ENCODE peak calls at places on chromosomes 16 and 17, in four cellular contexts. T is fibroblast of lung, B is A549, L is AG09309. R is an unnamed sample.

GRCh38 chr17:1228752-1229353 is 41.4 kb upstream of the BHLHA9 start:
- DNase-seq in B (no peak), T (no peak), L (no peak), R (no peak)

GRCh38 chr17:44909681-44910144 is 5.6 kb downstream of the GFAP start:
- DNase-seq in L (peak), T (peak), B (no peak), R (no peak)

GRCh38 chr16:53111078-53111776 is 56.4 kb downstream of the CHD9 start:
- DNase-seq in T (peak), L (no peak), B (no peak), R (no peak)

GRCh38 chr17:21001111-21001812 is 41.5 kb downstream of the USP22 start:
- DNase-seq in T (no peak), L (no peak), B (no peak), R (no peak)

GRCh38 chr16:66662445-66663194 is 33.9 kb downstream of the CMTM4 start:
- DNase-seq in L (no peak), T (peak), B (peak), R (peak)

GRCh38 chr17:83053779-83054451 is 25.5 kb upstream of the METRNL start:
- DNase-seq in T (no peak), B (no peak), L (no peak), R (no peak)

GRCh38 chr17:43745541-43745940 is 13.1 kb downstream of the SOST start:
- DNase-seq in B (no peak), T (no peak), L (no peak), R (peak)

GRCh38 chr16:50448522-50448921 is 79.7 kb upstream of the BRD7 start:
- DNase-seq in L (no peak), B (no peak), T (no peak), R (peak)

GRCh38 chr17:68507581-68507980 is 4.6 kb upstream of the PRKAR1A start:
- DNase-seq in T (no peak), L (no peak), B (no peak), R (no peak)

GRCh38 chr17:48514483-48514876 is 16.3 kb downstream of the HOXB1 start:
- DNase-seq in B (no peak), L (no peak), T (no peak), R (no peak)

GRCh38 chr16:68478526-68479249 is 30.4 kb upstream of the SMPD3 start:
- DNase-seq in B (no peak), L (no peak), T (no peak), R (no peak)

GRCh38 chr17:50248255-50248654 is 26.0 kb upstream of the TMEM92 start:
- DNase-seq in T (no peak), B (no peak), L (no peak), R (no peak)

GRCh38 chr16:28311913-28312312 is 19.6 kb downstream of the SBK1 start:
- DNase-seq in T (no peak), L (no peak), B (no peak), R (peak)

DNA sequence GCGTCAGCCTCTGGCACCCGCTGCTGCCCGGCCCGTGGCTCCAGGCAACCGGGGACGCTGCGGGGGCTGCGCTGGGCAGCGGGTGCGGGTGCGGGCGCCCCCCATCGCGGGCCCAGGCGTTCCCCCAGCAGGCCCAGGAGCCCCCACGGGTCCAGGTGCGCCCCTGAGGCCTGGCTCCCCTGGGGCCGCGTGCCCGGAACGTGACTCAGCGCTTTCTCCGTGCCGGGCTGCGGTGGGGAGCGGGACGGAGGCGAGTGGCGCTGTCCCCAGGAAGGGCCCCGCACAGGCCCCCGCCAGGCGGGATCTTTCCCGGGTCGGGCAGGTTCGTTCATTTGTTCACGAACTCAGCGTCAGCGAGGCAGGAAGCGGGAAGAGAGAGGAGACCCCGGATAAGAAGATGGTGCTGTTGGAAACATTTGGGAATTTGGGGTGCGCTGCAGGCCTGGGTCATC is 18.4 kb upstream of the EXOC7 start:
- DNase-seq in T (peak), B (no peak), L (no peak), R (no peak)
- H3K4me3 ChIP-seq in T (no peak), B (peak), L (no peak), R (no peak)

DNA sequence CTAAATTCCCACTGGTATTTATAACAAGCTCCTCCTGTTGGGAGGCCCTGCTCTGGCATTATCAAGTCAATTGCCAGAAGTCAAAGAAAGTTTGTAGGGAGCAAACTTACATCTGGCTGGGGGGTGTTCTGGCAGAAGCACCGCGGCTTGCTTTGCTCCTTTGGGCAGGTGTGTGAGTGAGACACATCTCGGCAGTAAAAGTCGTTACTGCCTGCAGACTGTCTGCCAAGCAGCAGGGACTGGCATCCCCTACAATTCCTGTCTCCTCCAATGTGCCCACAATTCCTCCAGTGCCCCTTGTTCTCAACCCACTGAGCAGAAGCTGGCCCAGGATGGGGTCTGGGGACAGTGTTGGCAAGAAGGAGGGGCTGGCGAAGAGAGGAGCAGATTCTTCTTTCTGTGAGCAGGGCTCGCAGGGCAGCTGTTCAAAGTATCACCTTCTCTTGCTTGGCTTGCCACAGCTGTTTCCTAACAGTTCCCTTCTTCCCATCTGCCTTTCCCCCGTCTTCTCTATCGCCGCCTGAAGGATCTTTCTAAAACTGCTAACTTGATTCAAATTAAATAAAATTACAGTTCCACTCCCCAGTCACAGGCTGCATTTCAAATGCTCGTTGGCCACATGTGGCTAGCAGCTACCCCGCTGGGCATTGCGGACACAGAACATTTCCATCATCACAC is 30.2 kb downstream of the SPACA3 start:
- DNase-seq in T (no peak), B (no peak), L (no peak), R (no peak)
- TF ChIP-seq CTCF in T (no peak), B (no peak), L (peak), R (no peak)

GRCh38 chr17:55635253-55635766 is 87.4 kb downstream of the TMEM100 start:
- DNase-seq in L (no peak), B (no peak), T (no peak), R (peak)
- H3K4me3 ChIP-seq in L (no peak), B (no peak), T (peak), R (peak)

DNA sequence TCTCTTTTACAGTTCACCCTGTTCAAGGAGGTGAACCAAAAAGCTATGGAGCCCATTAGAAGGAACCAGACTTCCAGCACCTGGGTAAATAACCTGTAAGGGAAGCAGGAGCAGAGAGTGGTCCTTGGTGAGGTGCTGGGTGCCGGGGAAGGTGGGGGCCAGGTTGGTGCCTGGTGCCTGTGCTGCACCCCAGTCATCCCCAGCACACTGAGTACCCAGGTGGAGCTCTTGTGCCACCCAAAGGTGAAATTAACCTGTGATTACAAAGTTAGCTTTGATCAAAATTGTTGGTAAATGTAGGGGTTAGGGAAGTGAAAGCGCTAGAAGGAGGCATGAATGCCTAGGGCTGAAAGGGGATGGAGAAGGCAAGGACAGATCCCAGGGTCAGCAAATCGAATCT is 58.6 kb downstream of the CDRT4 start:
- DNase-seq in L (no peak), B (peak), T (no peak), R (no peak)
- TF ChIP-seq CTCF in L (no peak), B (peak), T (no peak), R (no peak)

GRCh38 chr17:75589919-75590303 is 2.3 kb downstream of the MYO15B start:
- DNase-seq in L (no peak), T (no peak), B (no peak), R (no peak)
- H3K4me3 ChIP-seq in L (peak), T (no peak), B (peak), R (peak)

GRCh38 chr17:76594676-76595075 is 9.0 kb upstream of the ST6GALNAC2 start:
- DNase-seq in B (no peak), L (no peak), T (no peak), R (no peak)

GRCh38 chr17:76598004-76598439 is 12.4 kb upstream of the ST6GALNAC2 start:
- DNase-seq in L (no peak), T (no peak), B (no peak), R (no peak)

GRCh38 chr17:76593964-76594363 is 8.3 kb upstream of the ST6GALNAC2 start:
- DNase-seq in T (no peak), B (no peak), L (no peak), R (no peak)

GRCh38 chr17:76597156-76598003 is 11.7 kb upstream of the ST6GALNAC2 start:
- DNase-seq in L (no peak), T (no peak), B (no peak), R (no peak)

DNA sequence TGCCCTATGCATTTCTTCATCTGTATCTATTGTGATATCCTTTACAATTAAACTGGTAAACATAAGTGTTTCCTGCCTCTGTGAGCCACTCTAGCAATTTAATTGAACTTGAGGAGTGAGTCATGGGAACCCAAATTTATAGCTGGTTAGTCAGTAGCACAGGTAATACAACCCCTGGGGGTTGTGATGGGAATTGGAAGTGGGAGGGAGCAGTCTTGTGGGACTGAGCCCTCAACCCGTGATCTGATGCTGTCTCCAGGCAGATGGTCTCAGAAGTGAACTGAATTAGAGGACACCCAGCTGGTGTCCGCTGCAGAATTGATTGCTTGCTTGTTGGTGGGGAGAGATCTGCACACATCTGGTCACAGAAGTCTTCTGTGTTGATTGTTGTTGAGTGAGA is 7.7 kb upstream of the ST6GALNAC2 start:
- DNase-seq in L (no peak), B (no peak), T (no peak), R (no peak)
- TF ChIP-seq CTCF in L (peak), B (no peak), T (no peak), R (no peak)

DNA sequence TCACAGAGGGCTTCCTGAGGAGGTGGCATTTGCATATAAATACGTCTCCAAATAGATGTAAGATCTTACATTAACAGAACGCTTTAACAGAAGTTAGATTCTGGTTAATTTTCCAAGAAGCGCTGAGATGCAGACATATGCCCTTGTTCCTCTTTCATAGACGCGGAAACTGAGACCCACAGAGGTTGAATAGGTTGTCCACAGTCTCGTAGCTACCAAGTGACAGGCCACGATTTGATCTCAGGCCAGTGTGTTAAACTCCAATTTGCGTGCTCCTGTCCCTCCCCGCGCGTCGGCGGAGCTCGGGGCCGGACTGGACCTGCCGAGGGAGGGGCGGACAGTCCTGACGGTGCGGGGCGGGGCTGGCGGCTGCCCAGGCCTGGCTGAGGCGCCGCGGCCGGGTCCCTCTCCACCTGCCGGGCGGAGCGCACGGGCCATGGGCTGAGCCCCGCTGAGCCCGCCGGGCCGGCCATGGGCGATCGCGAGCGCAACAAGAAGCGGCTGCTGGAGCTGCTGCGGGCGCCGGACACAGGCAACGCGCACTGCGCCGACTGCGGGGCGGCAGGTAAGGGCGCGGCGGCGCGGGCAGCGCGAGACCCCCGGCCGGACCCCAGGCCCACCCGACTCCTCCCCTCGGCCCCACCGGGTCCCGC is at the start of gene ADAP2:
- DNase-seq in T (peak), B (peak), L (no peak), R (peak)
- H3K4me3 ChIP-seq in T (peak), B (peak), L (peak), R (no peak)

GRCh38 chr17:5706835-5707234 is 122.5 kb upstream of the NLRP1 start:
- DNase-seq in B (peak), L (peak), T (peak), R (peak)
- TF ChIP-seq CTCF in B (peak), L (peak), T (peak), R (peak)